ENCODE peak calls at places on chromosomes 7 and 10, in ten cellular contexts. K is upper lobe of left lung, R is cardiac muscle cell, F is HL-60, L is uterus, N is MM.1S, S is dorsolateral prefrontal cortex, M is heart right ventricle, A is upper lobe of right lung, Y is A549. U is an unnamed sample.

GRCh38 chr10:101012525-101013364 is 13.1 kb downstream of the LZTS2 start:
- DNase-seq in K (peak; percentile 91), R (peak; percentile 91), F (peak; percentile 82), L (peak; percentile 91), N (peak; percentile 87), S (peak; percentile 82), M (peak; percentile 89), A (peak; percentile 91), Y (peak; percentile 97), U (no peak)

GRCh38 chr10:121611431-121612159 is 13.4 kb upstream of the FGFR2 start:
- DNase-seq in K (no peak), R (no peak), F (no peak), L (no peak), N (no peak), S (no peak), M (no peak), A (no peak), Y (no peak), U (no peak)

GRCh38 chr7:157590526-157590925 is 253.7 kb downstream of the DNAJB6 start:
- DNase-seq in K (no peak), R (no peak), F (no peak), L (no peak), N (no peak), S (no peak), M (no peak), A (no peak), Y (no peak), U (no peak)

GRCh38 chr10:116120688-116121087 is 152.3 kb downstream of the GFRA1 start:
- DNase-seq in K (no peak), R (peak; percentile 46), F (no peak), L (no peak), N (peak; percentile 8), S (no peak), M (no peak), A (no peak), Y (no peak), U (no peak)

GRCh38 chr10:106082865-106083264 is 1081.6 kb downstream of the SORCS1 start:
- DNase-seq in K (no peak), R (no peak), F (no peak), L (no peak), N (no peak), S (no peak), M (no peak), A (no peak), Y (no peak), U (no peak)

GRCh38 chr10:131760416-131761166 is 140.2 kb upstream of the PPP2R2D start:
- DNase-seq in K (no peak), R (no peak), F (no peak), L (no peak), N (no peak), S (no peak), M (no peak), A (no peak), Y (no peak), U (no peak)

GRCh38 chr7:39428221-39428620 is 138.0 kb upstream of the YAE1 start:
- DNase-seq in K (no peak), R (no peak), F (no peak), L (no peak), N (no peak), S (no peak), M (no peak), A (no peak), Y (no peak), U (no peak)

GRCh38 chr10:119817991-119818888 is 54.4 kb downstream of the MCMBP start:
- DNase-seq in K (peak; percentile 24), R (peak; percentile 86), F (no peak), L (peak; percentile 77), N (no peak), S (peak; percentile 71), M (peak; percentile 68), A (peak; percentile 74), Y (no peak), U (no peak)

DNA sequence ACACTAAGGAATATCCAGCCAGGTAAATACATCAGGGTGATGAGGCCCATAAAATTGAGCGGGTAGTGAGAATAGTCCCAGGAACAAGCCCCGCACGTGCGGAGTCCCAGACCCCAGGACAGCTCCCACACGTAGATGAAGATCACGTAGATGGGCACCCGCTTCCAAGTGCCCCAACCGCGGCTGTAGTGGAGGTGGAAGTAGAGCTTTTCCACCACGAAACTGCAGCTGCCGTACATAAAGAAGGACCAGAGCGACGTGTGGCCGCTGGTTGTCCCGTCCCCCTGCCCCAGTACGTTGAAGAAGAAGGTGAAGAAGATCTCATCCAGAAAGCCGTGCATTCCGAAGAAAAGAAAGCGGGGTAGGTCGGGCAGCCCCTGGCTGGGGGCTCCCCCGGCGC is 948 bp downstream of the TMEM229A start:
- DNase-seq in K (no peak), R (peak; percentile 9), F (no peak), L (no peak), N (no peak), S (peak; percentile 17), M (no peak), A (no peak), Y (no peak), U (no peak)
- H3K27ac ChIP-seq in K (no peak overlapping the region), R (no peak overlapping the region), F (no peak overlapping the region), L (no peak overlapping the region), N (no peak overlapping the region), S (peak overlapping the region; percentile 96), M (no peak overlapping the region), A (no peak overlapping the region), Y (no peak overlapping the region), U (no peak overlapping the region)

GRCh38 chr10:93760490-93760889 is 2.8 kb downstream of the LGI1 start:
- DNase-seq in K (no peak), R (no peak), F (no peak), L (no peak), N (no peak), S (no peak), M (no peak), A (no peak), Y (no peak), U (no peak)

GRCh38 chr10:93757136-93757535 is 600 bp upstream of the LGI1 start:
- DNase-seq in K (no peak), R (no peak), F (no peak), L (no peak), N (no peak), S (peak; percentile 51), M (no peak), A (no peak), Y (no peak), U (no peak)

GRCh38 chr10:93758911-93759410 is 1.2 kb downstream of the LGI1 start:
- DNase-seq in K (no peak), R (no peak), F (no peak), L (no peak), N (no peak), S (no peak), M (no peak), A (no peak), Y (no peak), U (no peak)

GRCh38 chr10:93757766-93758509 is at the start of gene LGI1:
- DNase-seq in K (no peak), R (no peak), F (no peak), L (no peak), N (no peak), S (peak; percentile 75), M (no peak), A (no peak), Y (no peak), U (no peak)

DNA sequence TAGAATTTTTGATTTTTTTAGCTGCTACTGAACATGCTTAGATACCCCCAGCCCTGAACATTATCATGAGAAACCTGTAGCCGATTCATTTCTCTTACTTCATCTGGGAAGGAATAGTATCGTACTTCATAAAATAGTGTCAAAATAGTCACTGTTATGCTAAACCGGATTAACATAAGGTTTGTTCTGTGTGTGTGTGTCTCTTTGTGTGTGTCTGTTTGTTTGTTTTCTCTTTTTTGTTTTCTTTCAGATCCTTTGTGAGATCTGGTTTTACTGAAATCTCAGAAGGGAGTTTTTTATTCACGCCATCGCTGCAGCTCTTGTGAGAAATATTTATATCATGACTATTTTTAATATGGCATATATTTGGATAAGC is 762 bp downstream of the LGI1 start:
- DNase-seq in K (no peak), R (no peak), F (no peak), L (no peak), N (no peak), S (no peak), M (no peak), A (no peak), Y (no peak), U (no peak)
- H3K4me3 ChIP-seq in K (no peak overlapping the region), R (no peak overlapping the region), F (no peak overlapping the region), L (no peak overlapping the region), N (no peak overlapping the region), S (peak overlapping the region; percentile 71), M (no peak overlapping the region), A (no peak overlapping the region), Y (no peak overlapping the region), U (peak overlapping the region; percentile 29)

DNA sequence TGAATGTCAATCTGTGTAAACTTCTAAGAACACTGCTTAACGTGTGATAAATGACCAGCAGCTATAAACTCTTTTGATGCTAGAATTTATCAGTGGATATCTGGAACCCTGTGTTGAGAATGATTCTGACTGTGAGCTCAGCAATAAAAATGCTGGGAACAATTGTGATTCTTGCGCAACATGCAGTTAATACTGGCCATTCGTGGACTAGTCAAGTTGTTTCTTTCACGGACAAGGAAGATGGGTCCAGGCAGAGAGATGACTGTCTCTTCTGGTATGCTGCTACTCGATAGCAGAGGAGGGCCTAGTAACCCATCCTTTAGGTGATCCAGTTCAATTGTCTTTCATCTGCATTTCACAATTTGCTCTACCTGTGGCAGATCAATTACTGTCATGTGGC is 394.8 kb upstream of the IGFBP3 start:
- DNase-seq in K (no peak), R (no peak), F (no peak), L (no peak), N (no peak), S (no peak), M (no peak), A (no peak), Y (no peak), U (no peak)
- TF ChIP-seq CTCF in K (no peak), R (no peak), F (no peak), L (no peak), N (no peak), S (no peak), M (no peak), A (no peak), Y (no peak), U (no peak)

GRCh38 chr7:112238330-112238729 is 31.8 kb downstream of the ZNF277 start:
- DNase-seq in K (no peak), R (no peak), F (no peak), L (no peak), N (no peak), S (no peak), M (no peak), A (no peak), Y (no peak), U (no peak)

GRCh38 chr7:112234147-112234546 is 27.7 kb downstream of the ZNF277 start:
- DNase-seq in K (no peak), R (no peak), F (no peak), L (no peak), N (no peak), S (no peak), M (no peak), A (no peak), Y (no peak), U (no peak)

GRCh38 chr7:112236597-112236996 is 30.1 kb downstream of the ZNF277 start:
- DNase-seq in K (no peak), R (no peak), F (no peak), L (no peak), N (no peak), S (no peak), M (no peak), A (no peak), Y (no peak), U (no peak)

GRCh38 chr7:112233048-112233697 is 26.7 kb downstream of the ZNF277 start:
- DNase-seq in K (no peak), R (no peak), F (no peak), L (no peak), N (no peak), S (no peak), M (no peak), A (no peak), Y (no peak), U (no peak)

DNA sequence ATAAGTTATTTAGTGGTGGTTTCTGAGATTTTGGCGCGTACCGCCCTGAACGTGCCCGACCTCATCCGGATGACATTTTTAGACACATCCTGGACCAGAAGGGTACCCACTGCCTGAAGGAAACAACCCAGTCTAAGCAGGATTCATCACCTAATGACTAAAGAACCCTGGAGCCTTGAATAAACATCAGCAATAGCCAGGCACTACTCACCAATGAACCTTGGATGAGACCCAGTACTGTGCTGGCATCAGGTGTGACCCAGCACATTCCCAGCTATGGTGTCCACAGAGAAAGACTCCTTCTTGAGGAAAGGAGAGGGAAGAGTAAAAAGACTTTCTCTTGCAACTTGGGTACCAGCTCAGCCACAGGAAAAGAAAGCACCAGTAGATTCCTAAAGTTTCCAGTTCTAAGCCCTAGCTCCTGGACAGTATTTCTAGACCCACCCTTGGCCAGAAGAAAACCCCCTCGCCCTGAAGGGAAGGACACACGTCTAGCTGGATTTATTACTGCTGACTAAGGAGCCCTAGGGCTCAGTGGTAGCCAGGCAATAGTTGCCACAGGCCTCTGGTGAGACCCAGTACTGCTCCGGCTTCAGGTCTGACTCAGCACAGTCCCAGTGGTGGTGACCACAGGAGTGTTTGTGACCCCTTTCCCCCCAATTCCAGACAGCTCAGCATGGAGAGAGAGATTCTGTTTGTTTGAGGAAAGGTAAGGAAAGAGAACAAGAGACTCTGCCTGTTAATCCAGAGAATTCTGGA is 32.5 kb downstream of the ZNF277 start:
- DNase-seq in K (no peak), R (no peak), F (no peak), L (no peak), N (no peak), S (no peak), M (no peak), A (no peak), Y (peak; percentile 6), U (no peak)
- H3K27ac ChIP-seq in K (no peak overlapping the region), R (no peak overlapping the region), F (no peak overlapping the region), L (no peak overlapping the region), N (no peak overlapping the region), S (no peak overlapping the region), M (no peak overlapping the region), A (no peak overlapping the region), Y (peak overlapping the region; percentile 72), U (no peak overlapping the region)

U was measured in esophagus squamous epithelium.